ENCODE peak calls at places on chromosome 22, in five cellular contexts. One of them, this sample, is unnamed.
A peak's percentile ranks its signal among the peaks of the same experiment; 100 is the strongest.

GRCh38 chr22:19691721-19692341 is 22.5 kb upstream of the SEPTIN5 start:
- DNase-seq in CD4-positive, CD25-positive, alpha-beta regulatory T cell: no peak
- DNase-seq in Karpas-422: no peak
- DNase-seq in SJSA1: peak; percentile 82
- DNase-seq in mesendoderm: peak; percentile 83
- DNase-seq in this sample: no peak

GRCh38 chr22:22786301-22787115 is 101.1 kb upstream of the IGLL5 start:
- DNase-seq in CD4-positive, CD25-positive, alpha-beta regulatory T cell: no peak
- DNase-seq in Karpas-422: no peak
- DNase-seq in SJSA1: no peak
- DNase-seq in mesendoderm: no peak
- DNase-seq in this sample: no peak

GRCh38 chr22:29581799-29582198 is 886 bp upstream of the NIPSNAP1 start:
- DNase-seq in CD4-positive, CD25-positive, alpha-beta regulatory T cell: no peak
- DNase-seq in Karpas-422: no peak
- DNase-seq in SJSA1: no peak
- DNase-seq in mesendoderm: no peak
- DNase-seq in this sample: no peak

GRCh38 chr22:39152511-39153219 is at the start of gene CBX7:
- DNase-seq in CD4-positive, CD25-positive, alpha-beta regulatory T cell: peak; percentile 92
- DNase-seq in Karpas-422: peak; percentile 94
- DNase-seq in SJSA1: peak; percentile 84
- DNase-seq in mesendoderm: peak; percentile 83
- DNase-seq in this sample: peak; percentile 90

GRCh38 chr22:32480238-32480637 is 5.6 kb downstream of the FBXO7 start:
- DNase-seq in CD4-positive, CD25-positive, alpha-beta regulatory T cell: peak; percentile 16
- DNase-seq in Karpas-422: peak; percentile 47
- DNase-seq in SJSA1: no peak
- DNase-seq in mesendoderm: no peak
- DNase-seq in this sample: no peak

GRCh38 chr22:19608114-19608494 is 83.9 kb upstream of the CLDN5 start:
- DNase-seq in CD4-positive, CD25-positive, alpha-beta regulatory T cell: no peak
- DNase-seq in Karpas-422: no peak
- DNase-seq in SJSA1: no peak
- DNase-seq in mesendoderm: no peak
- DNase-seq in this sample: no peak

GRCh38 chr22:46828323-46829139 is 66.1 kb downstream of the TBC1D22A start:
- DNase-seq in CD4-positive, CD25-positive, alpha-beta regulatory T cell: no peak
- DNase-seq in Karpas-422: no peak
- DNase-seq in SJSA1: no peak
- DNase-seq in mesendoderm: no peak
- DNase-seq in this sample: no peak

GRCh38 chr22:32760815-32761214 is 40.7 kb upstream of the TIMP3 start:
- DNase-seq in CD4-positive, CD25-positive, alpha-beta regulatory T cell: no peak
- DNase-seq in Karpas-422: no peak
- DNase-seq in SJSA1: no peak
- DNase-seq in mesendoderm: no peak
- DNase-seq in this sample: no peak

GRCh38 chr22:29259253-29259899 is 8.4 kb downstream of the RHBDD3 start:
- DNase-seq in CD4-positive, CD25-positive, alpha-beta regulatory T cell: no peak
- DNase-seq in Karpas-422: no peak
- DNase-seq in SJSA1: no peak
- DNase-seq in mesendoderm: peak; percentile 61
- DNase-seq in this sample: no peak

GRCh38 chr22:31833930-31834329 is 80.1 kb downstream of the DEPDC5 start:
- DNase-seq in CD4-positive, CD25-positive, alpha-beta regulatory T cell: no peak
- DNase-seq in Karpas-422: no peak
- DNase-seq in SJSA1: no peak
- DNase-seq in mesendoderm: no peak
- DNase-seq in this sample: no peak

DNA sequence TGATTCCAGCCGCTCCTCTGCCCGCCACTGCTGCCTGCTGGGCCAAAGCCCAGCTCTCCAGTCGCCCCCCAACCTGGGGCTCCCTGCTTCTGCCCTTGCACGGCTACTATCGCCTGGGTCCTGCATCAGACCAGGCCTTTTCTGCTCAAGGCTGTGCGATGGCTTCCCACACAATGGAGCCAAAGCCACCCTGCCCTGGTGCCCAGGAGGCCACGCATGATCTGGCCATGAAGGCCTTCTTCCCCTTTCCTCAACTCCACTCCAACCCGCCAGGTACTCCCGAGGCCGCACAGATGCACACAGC is 45.8 kb downstream of the SGSM3 start:
- DNase-seq in CD4-positive, CD25-positive, alpha-beta regulatory T cell: no peak
- DNase-seq in Karpas-422: no peak
- DNase-seq in SJSA1: no peak
- DNase-seq in mesendoderm: no peak
- DNase-seq in this sample: no peak
- H3K27ac ChIP-seq in CD4-positive, CD25-positive, alpha-beta regulatory T cell: no peak overlapping the region
- H3K27ac ChIP-seq in Karpas-422: peak overlapping the region; percentile 100
- H3K27ac ChIP-seq in SJSA1: no peak overlapping the region
- H3K27ac ChIP-seq in mesendoderm: no peak overlapping the region
- H3K27ac ChIP-seq in this sample: no peak overlapping the region

GRCh38 chr22:42944409-42944808 is 70.5 kb downstream of the PACSIN2 start:
- DNase-seq in CD4-positive, CD25-positive, alpha-beta regulatory T cell: no peak
- DNase-seq in Karpas-422: no peak
- DNase-seq in SJSA1: no peak
- DNase-seq in mesendoderm: no peak
- DNase-seq in this sample: no peak
- H3K4me1 ChIP-seq in CD4-positive, CD25-positive, alpha-beta regulatory T cell: peaks cover 27% of the 10 kb centered on the region
- H3K4me1 ChIP-seq in Karpas-422: no peaks in the 10 kb centered on the region
- H3K4me1 ChIP-seq in SJSA1: peaks cover 57% of the 10 kb centered on the region
- H3K4me1 ChIP-seq in mesendoderm: peaks cover 14% of the 10 kb centered on the region
- H3K4me1 ChIP-seq in this sample: peaks cover 27% of the 10 kb centered on the region

DNA sequence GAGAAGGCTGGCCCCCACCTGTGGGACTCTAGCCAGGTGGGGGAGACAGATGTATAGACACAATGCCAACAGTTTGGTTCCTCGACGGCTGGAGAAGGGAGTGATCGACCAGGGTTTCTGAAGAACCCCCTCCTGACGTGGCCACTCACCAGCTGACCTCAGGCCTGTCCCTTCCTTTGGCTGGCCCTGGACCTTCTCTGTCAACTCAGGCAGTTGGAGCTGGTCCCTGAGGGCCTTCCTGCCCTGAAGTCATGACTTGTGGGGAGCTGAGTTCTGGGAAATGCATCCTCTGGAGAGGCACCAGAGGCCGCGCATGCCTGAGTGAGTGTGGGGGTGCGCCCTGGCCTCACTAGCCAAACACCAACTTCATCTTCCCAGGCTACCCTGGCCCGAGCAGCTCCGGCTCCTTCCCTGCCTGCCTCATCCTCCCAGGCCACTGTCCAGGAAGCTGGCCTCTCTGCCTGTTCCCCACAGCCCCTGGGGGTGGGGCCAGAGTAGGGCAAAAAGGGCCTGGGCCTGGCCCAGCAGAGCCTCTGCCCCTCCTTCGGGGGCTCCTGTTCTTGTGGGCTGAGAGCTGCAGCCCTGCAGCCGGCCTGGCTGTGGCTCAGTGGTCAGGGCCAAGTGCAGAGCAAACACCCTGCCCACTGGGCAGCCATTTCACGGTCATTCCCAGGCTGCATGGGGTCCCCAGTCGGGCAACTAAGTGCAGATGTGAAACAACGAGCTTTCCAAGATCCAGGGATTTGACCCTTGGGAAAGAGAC is 23.6 kb downstream of the TXN2 start:
- DNase-seq in CD4-positive, CD25-positive, alpha-beta regulatory T cell: no peak
- DNase-seq in Karpas-422: no peak
- DNase-seq in SJSA1: no peak
- DNase-seq in mesendoderm: no peak
- DNase-seq in this sample: no peak
- H3K27ac ChIP-seq in CD4-positive, CD25-positive, alpha-beta regulatory T cell: no peak overlapping the region
- H3K27ac ChIP-seq in Karpas-422: no peak overlapping the region
- H3K27ac ChIP-seq in SJSA1: no peak overlapping the region
- H3K27ac ChIP-seq in mesendoderm: no peak overlapping the region
- H3K27ac ChIP-seq in this sample: no peak overlapping the region

DNA sequence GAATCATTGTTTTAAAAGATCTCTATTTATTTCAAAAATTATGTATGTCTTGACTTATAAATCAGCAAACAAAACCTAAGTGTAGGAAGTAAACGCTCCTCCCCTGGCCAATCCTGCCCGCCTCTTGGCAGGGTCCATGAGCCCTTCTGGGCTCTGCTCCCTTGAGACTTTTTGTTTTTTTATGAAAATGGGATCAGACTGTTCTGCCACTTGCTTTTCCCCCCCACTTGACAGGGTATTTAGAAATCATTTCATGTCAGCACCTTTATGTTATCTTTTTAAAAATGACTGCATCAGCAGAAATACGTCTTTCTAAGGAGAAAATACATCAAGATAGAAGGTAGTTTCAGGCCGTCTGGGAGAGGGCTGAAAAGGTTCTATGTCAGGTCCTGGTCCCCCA is 35.6 kb downstream of the FBLN1 start:
- DNase-seq in CD4-positive, CD25-positive, alpha-beta regulatory T cell: no peak
- DNase-seq in Karpas-422: no peak
- DNase-seq in SJSA1: no peak
- DNase-seq in mesendoderm: no peak
- DNase-seq in this sample: no peak
- H3K4me1 ChIP-seq in CD4-positive, CD25-positive, alpha-beta regulatory T cell: no peaks in the 10 kb centered on the region
- H3K4me1 ChIP-seq in Karpas-422: no peaks in the 10 kb centered on the region
- H3K4me1 ChIP-seq in SJSA1: peaks cover 30% of the 10 kb centered on the region
- H3K4me1 ChIP-seq in mesendoderm: no peaks in the 10 kb centered on the region
- H3K4me1 ChIP-seq in this sample: no peaks in the 10 kb centered on the region

GRCh38 chr22:21641417-21641794 is 696 bp upstream of the SDF2L1 start:
- DNase-seq in CD4-positive, CD25-positive, alpha-beta regulatory T cell: no peak
- DNase-seq in Karpas-422: no peak
- DNase-seq in SJSA1: no peak
- DNase-seq in mesendoderm: peak; percentile 83
- DNase-seq in this sample: no peak
- H3K27ac ChIP-seq in CD4-positive, CD25-positive, alpha-beta regulatory T cell: peak overlapping the region; percentile 56
- H3K27ac ChIP-seq in Karpas-422: no peak overlapping the region
- H3K27ac ChIP-seq in SJSA1: peak overlapping the region; percentile 23
- H3K27ac ChIP-seq in mesendoderm: no peak overlapping the region
- H3K27ac ChIP-seq in this sample: peak overlapping the region; percentile 96

GRCh38 chr22:43312608-43313007 is 30.6 kb downstream of the SCUBE1 start:
- DNase-seq in CD4-positive, CD25-positive, alpha-beta regulatory T cell: no peak
- DNase-seq in Karpas-422: no peak
- DNase-seq in SJSA1: no peak
- DNase-seq in mesendoderm: no peak
- DNase-seq in this sample: no peak

GRCh38 chr22:43317252-43317651 is 25.9 kb downstream of the SCUBE1 start:
- DNase-seq in CD4-positive, CD25-positive, alpha-beta regulatory T cell: no peak
- DNase-seq in Karpas-422: no peak
- DNase-seq in SJSA1: no peak
- DNase-seq in mesendoderm: peak; percentile 71
- DNase-seq in this sample: no peak

GRCh38 chr22:43315687-43316217 is 27.4 kb downstream of the SCUBE1 start:
- DNase-seq in CD4-positive, CD25-positive, alpha-beta regulatory T cell: no peak
- DNase-seq in Karpas-422: no peak
- DNase-seq in SJSA1: peak; percentile 14
- DNase-seq in mesendoderm: no peak
- DNase-seq in this sample: no peak

GRCh38 chr22:43313497-43314474 is 29.4 kb downstream of the SCUBE1 start:
- DNase-seq in CD4-positive, CD25-positive, alpha-beta regulatory T cell: no peak
- DNase-seq in Karpas-422: peak; percentile 80
- DNase-seq in SJSA1: no peak
- DNase-seq in mesendoderm: peak; percentile 24
- DNase-seq in this sample: no peak

GRCh38 chr22:43314611-43315010 is 28.6 kb downstream of the SCUBE1 start:
- DNase-seq in CD4-positive, CD25-positive, alpha-beta regulatory T cell: no peak
- DNase-seq in Karpas-422: no peak
- DNase-seq in SJSA1: no peak
- DNase-seq in mesendoderm: no peak
- DNase-seq in this sample: no peak
- H3K4me1 ChIP-seq in CD4-positive, CD25-positive, alpha-beta regulatory T cell: no peaks in the 10 kb centered on the region
- H3K4me1 ChIP-seq in Karpas-422: peaks cover 47% of the 10 kb centered on the region
- H3K4me1 ChIP-seq in SJSA1: peaks cover 27% of the 10 kb centered on the region
- H3K4me1 ChIP-seq in mesendoderm: peaks cover 3% of the 10 kb centered on the region
- H3K4me1 ChIP-seq in this sample: no peaks in the 10 kb centered on the region